ENCODE peak calls at places on chromosomes 7 and 10, in six cellular contexts. I, W, F, S, H and N are unnamed samples.

GRCh38 chr10:69439350-69439739 is 11.9 kb upstream of the TSPAN15 start:
- DNase-seq in I (peak), H (no peak), F (peak), W (no peak), S (peak), N (peak)

GRCh38 chr7:106486331-106486730 is 174.6 kb downstream of the CCDC71L start:
- DNase-seq in S (peak), I (no peak), H (no peak), F (no peak), W (no peak), N (peak)

GRCh38 chr7:129607471-129608120 is 3.9 kb upstream of the NRF1 start:
- DNase-seq in S (peak), I (no peak), H (no peak), F (no peak), W (no peak), N (peak)

GRCh38 chr10:112738586-112739218 is 211.3 kb upstream of the TCF7L2 start:
- DNase-seq in S (no peak), H (no peak), F (no peak), I (no peak), W (no peak), N (no peak)

GRCh38 chr10:114352653-114353298 is 51.5 kb downstream of the AFAP1L2 start:
- DNase-seq in F (no peak), S (no peak), W (no peak), H (no peak), I (no peak), N (peak)

GRCh38 chr7:92588561-92588960 is 1.6 kb downstream of the FAM133B start:
- DNase-seq in W (no peak), S (peak), H (no peak), F (no peak), I (no peak), N (peak)

GRCh38 chr10:78182841-78183240 is 149.2 kb downstream of the RPS24 start:
- DNase-seq in F (no peak), H (no peak), W (no peak), S (no peak), I (no peak), N (no peak)

GRCh38 chr10:3494131-3494878 is 290.7 kb downstream of the KLF6 start:
- DNase-seq in F (no peak), S (no peak), W (no peak), I (peak), H (peak), N (no peak)

GRCh38 chr10:123633106-123633505 is 33.0 kb upstream of the GPR26 start:
- DNase-seq in F (no peak), W (no peak), H (no peak), S (peak), I (no peak), N (no peak)

GRCh38 chr7:129951076-129952011 is 1.4 kb downstream of the UBE2H start:
- DNase-seq in S (peak), I (no peak), H (peak), F (no peak), W (no peak), N (peak)

GRCh38 chr10:80690434-80690833 is 152.7 kb downstream of the SH2D4B start:
- DNase-seq in W (no peak), F (no peak), I (no peak), H (no peak), S (no peak), N (no peak)

DNA sequence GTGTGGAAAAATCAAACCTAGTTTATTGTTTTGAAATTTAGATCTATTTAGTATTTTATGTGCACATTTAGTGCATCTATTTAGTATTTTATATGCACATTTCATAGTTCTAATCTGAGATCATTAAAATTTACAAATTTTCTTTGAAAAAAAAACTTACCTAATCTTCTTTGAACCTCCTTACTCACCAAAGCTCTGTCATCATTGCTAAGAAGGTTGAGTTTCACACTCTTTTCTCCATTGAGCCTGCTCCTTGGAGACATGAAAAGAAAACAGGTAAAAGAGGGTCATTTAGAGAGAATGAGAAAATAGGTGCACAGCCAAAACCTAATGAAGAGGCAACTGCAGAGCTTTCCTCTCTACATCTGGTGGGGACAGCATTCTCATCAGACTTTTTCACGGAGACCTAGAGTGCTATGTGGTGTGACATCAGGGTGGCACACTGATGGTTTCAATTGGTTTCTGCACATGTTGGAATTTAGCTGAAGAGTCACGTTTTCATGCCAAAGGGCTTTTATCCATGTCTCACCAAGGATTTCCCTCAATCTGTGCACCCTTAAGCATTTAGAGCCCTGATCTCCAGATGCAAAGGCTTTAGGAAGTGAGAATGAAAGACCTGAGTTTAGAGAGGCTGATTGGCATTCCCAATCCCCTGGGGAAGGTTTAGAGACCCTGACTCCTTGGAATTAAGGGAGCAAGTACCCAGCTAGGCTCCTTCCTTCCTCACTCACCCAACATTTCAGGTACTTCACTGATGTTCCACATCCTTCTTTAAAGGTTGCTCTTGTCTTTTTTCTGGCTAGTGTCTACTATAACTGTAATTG is 89.2 kb upstream of the CAPZA2 start:
- DNase-seq in F (no peak), W (no peak), S (no peak), H (no peak), I (no peak), N (no peak)
- H3K27ac ChIP-seq in F (no peak), W (no peak), S (peak), H (no peak), I (no peak), N (peak)

GRCh38 chr10:48703776-48704555 is 19.3 kb downstream of the WDFY4 start:
- DNase-seq in I (no peak), W (no peak), H (no peak), F (no peak), S (no peak), N (no peak)
- H3K27ac ChIP-seq in I (no peak), W (no peak), H (no peak), F (no peak), S (no peak), N (no peak)

DNA sequence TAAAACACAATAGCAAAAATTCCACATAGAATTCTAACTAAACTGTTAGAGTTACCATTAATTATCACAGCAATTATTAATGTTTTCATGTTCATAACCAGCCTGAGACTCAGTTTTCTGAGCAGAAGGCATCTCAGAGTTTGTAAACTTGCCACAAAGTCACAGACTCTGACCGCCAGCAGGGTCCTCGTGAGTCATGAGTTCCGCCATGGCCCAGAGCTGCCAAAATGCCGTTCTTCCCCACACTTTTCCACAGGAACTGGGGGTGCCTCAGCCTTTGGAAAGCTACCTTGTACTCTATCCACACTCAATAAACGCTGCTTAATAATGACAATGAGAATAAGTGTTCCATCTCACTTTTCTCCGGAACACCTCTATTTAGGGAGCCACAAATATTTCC is 22.1 kb upstream of the INHBA start:
- DNase-seq in F (no peak), S (no peak), H (no peak), W (no peak), I (no peak), N (no peak)
- H3K27ac ChIP-seq in F (no peak), S (no peak), H (no peak), W (no peak), I (no peak), N (no peak)

GRCh38 chr7:48176356-48176893 is 5.2 kb downstream of the ABCA13 start:
- DNase-seq in H (no peak), I (no peak), S (peak), F (no peak), W (no peak), N (no peak)

GRCh38 chr7:48171190-48171589 is at the start of gene ABCA13:
- DNase-seq in I (no peak), W (no peak), S (peak), F (no peak), H (no peak), N (peak)

GRCh38 chr7:48173313-48173712 is 2.1 kb downstream of the ABCA13 start:
- DNase-seq in H (no peak), W (no peak), F (no peak), I (no peak), S (no peak), N (no peak)

GRCh38 chr7:48175019-48175418 is 3.8 kb downstream of the ABCA13 start:
- DNase-seq in I (no peak), W (no peak), H (no peak), F (no peak), S (no peak), N (no peak)

DNA sequence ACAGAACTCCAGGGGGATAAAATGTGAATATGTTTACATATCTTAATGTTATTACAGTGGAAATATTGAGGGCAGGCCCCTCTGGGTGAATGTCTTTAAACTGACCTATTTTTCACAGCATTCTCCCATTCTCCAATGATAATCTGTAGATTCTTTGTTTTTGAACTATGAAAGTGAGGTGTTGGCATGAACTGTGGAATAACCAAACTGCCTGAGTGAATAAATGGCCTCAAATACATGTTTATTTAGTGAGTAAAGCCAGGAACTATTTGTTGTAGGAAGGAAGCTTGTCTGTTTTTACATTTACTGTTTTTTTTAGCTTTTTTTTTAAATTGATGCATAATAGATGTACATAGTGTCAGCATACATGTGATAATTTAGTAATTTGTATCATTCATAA is 2.7 kb downstream of the ABCA13 start:
- DNase-seq in I (no peak), W (no peak), S (peak), H (no peak), F (no peak), N (peak)
- H3K27ac ChIP-seq in I (no peak), W (no peak), S (no peak), H (no peak), F (no peak), N (no peak)

GRCh38 chr10:92142949-92143348 is 147.9 kb downstream of the CPEB3 start:
- DNase-seq in S (no peak), I (no peak), H (no peak), F (no peak), W (no peak), N (no peak)
- H3K27ac ChIP-seq in S (no peak), I (no peak), H (no peak), F (no peak), W (no peak), N (no peak)

GRCh38 chr10:8725343-8725742 is 670.9 kb downstream of the GATA3 start:
- DNase-seq in S (no peak), F (no peak), W (no peak), H (no peak), I (no peak), N (no peak)
- H3K27ac ChIP-seq in S (no peak), F (no peak), W (no peak), H (no peak), I (no peak), N (no peak)